ENCODE peak calls at places on chromosomes 12 and 14, in ten cellular contexts. F, M, D, Z, Y, N, S, W, I and H are unnamed samples.

GRCh38 chr12:79983492-79983891 is 48.6 kb upstream of the PPP1R12A start:
- DNase-seq in W (peak; percentile 97), I (no peak), D (no peak), Y (no peak), M (peak; percentile 16), Z (no peak), S (no peak), N (no peak), F (no peak), H (no peak)

GRCh38 chr14:67820428-67820881 is 876 bp downstream of the RAD51B start:
- DNase-seq in I (no peak), W (peak; percentile 13), D (peak; percentile 67), Y (no peak), M (no peak), F (no peak), N (no peak), Z (peak; percentile 23), S (no peak), H (no peak)

GRCh38 chr12:93852067-93852466 is 174.9 kb downstream of the CRADD start:
- DNase-seq in Y (no peak), D (no peak), Z (no peak), M (no peak), S (no peak), F (no peak), I (no peak), W (no peak), N (peak; percentile 15), H (no peak)

GRCh38 chr14:45198551-45198950 is 54.5 kb downstream of the MIS18BP1 start:
- DNase-seq in D (no peak), W (peak; percentile 27), I (no peak), Z (no peak), S (no peak), Y (no peak), N (no peak), F (no peak), M (no peak), H (no peak)

GRCh38 chr14:104803916-104804371 is 3.0 kb downstream of the ZBTB42 start:
- DNase-seq in I (no peak), Z (no peak), M (no peak), S (no peak), Y (no peak), F (no peak), D (no peak), W (peak; percentile 44), N (no peak), H (no peak)

GRCh38 chr14:33010495-33010894 is 71.8 kb downstream of the NPAS3 start:
- DNase-seq in S (no peak), D (no peak), F (no peak), M (no peak), Y (no peak), W (no peak), Z (no peak), I (no peak), N (no peak), H (no peak)

GRCh38 chr14:94889520-94890312 is 119.8 kb upstream of the GSC start:
- DNase-seq in S (no peak), I (no peak), Z (no peak), N (no peak), W (no peak), D (no peak), Y (no peak), M (no peak), F (no peak), H (no peak)

GRCh38 chr12:38161123-38162000 is 155.2 kb upstream of the ALG10B start:
- DNase-seq in M (no peak), D (no peak), Z (no peak), F (no peak), N (no peak), S (no peak), Y (no peak), I (peak; percentile 71), W (no peak), H (no peak)

GRCh38 chr12:80186727-80187217 is 87.4 kb downstream of the OTOGL start:
- DNase-seq in N (peak; percentile 56), D (peak; percentile 54), W (peak; percentile 93), S (peak; percentile 70), Y (no peak), M (peak; percentile 84), F (no peak), I (no peak), Z (peak; percentile 64), H (no peak)

GRCh38 chr12:49974677-49975369 is 2.1 kb downstream of the AQP6 start:
- DNase-seq in I (peak; percentile 40), S (no peak), Z (no peak), F (no peak), W (no peak), M (no peak), N (no peak), D (no peak), Y (peak; percentile 43), H (no peak)

GRCh38 chr14:79543966-79544365 is 667.3 kb downstream of the DIO2 start:
- DNase-seq in Y (no peak), D (no peak), M (no peak), N (no peak), W (peak; percentile 82), F (no peak), I (no peak), Z (no peak), S (no peak), H (no peak)

GRCh38 chr12:57846285-57846576 is 298 bp downstream of the CTDSP2 start:
- DNase-seq in N (no peak), M (no peak), Z (no peak), I (no peak), S (no peak), W (no peak), Y (no peak), D (no peak), F (no peak), H (no peak)

GRCh38 chr14:104509673-104510072 is 69.9 kb upstream of the C14orf180 start:
- DNase-seq in Y (no peak), F (no peak), S (no peak), M (no peak), I (peak; percentile 64), N (no peak), D (no peak), W (no peak), Z (no peak), H (no peak)

GRCh38 chr12:9123741-9124140 is 8.0 kb upstream of the A2M start:
- DNase-seq in W (no peak), D (no peak), I (no peak), F (no peak), S (no peak), N (no peak), Z (no peak), M (no peak), Y (no peak), H (no peak)
- H3K27ac ChIP-seq in W (no peak overlapping the region), D (peak overlapping the region; percentile 43), I (no peak overlapping the region), F (peak overlapping the region; percentile 65), S (peak overlapping the region; percentile 42), N (no peak overlapping the region), Z (no peak overlapping the region), M (no peak overlapping the region), Y (peak overlapping the region; percentile 75), H (peak overlapping the region; percentile 76)

GRCh38 chr12:113908584-113909100 is 57.5 kb downstream of the RBM19 start:
- DNase-seq in M (no peak), Z (no peak), F (no peak), Y (no peak), S (no peak), N (no peak), W (no peak), I (no peak), D (no peak), H (no peak)
- H3K27ac ChIP-seq in M (no peak overlapping the region), Z (no peak overlapping the region), F (no peak overlapping the region), Y (no peak overlapping the region), S (no peak overlapping the region), N (no peak overlapping the region), W (no peak overlapping the region), I (no peak overlapping the region), D (no peak overlapping the region), H (no peak overlapping the region)

DNA sequence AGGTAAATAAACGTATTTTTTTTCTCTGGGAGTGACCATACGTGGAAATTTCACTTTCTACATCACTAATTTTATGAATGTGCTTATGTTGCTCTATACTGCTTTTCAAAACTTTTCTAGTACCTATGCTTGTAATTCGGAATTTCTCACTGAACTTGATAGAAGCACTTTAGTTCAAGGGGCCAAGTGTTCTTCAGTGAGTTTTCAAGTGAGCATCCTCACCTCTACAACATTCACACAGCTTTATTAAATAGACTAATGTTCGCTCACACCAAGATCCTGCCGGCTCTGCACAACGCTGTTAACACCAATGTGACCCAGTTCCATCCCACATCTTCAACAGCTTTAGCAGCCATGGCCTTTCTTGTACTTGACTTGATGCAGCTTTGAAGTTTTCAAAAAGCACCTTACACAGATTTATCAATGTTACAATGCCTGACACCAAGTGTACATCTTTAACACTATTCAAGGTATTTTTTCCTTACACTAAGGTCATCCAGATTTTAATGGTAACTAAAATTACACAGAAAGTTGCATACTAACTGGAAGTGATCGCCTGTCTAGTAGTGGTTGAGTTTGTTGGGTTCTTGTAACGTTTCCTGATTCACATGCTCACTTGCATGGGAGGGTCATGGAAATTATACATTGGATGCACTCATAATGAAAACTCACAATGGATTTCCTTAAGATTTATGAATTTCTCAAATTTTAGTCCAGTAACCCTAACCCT is 4.5 kb downstream of the UBC start:
- DNase-seq in D (peak; percentile 22), M (no peak), F (no peak), I (peak; percentile 44), N (no peak), Y (no peak), S (no peak), Z (no peak), W (peak; percentile 23), H (no peak)
- H3K27ac ChIP-seq in D (peak overlapping the region; percentile 24), M (no peak overlapping the region), F (peak overlapping the region; percentile 56), I (no peak overlapping the region), N (no peak overlapping the region), Y (peak overlapping the region; percentile 52), S (peak overlapping the region; percentile 45), Z (peak overlapping the region; percentile 10), W (no peak overlapping the region), H (peak overlapping the region; percentile 47)

GRCh38 chr14:88831285-88831684 is 6.8 kb downstream of the TTC8 start:
- DNase-seq in Y (no peak), Z (no peak), N (no peak), D (no peak), F (no peak), W (peak; percentile 83), S (no peak), M (no peak), I (no peak), H (no peak)

GRCh38 chr14:88829685-88830302 is 5.3 kb downstream of the TTC8 start:
- DNase-seq in D (no peak), Z (no peak), Y (no peak), N (no peak), S (no peak), W (no peak), M (no peak), F (no peak), I (no peak), H (no peak)

GRCh38 chr14:88825078-88825458 is 617 bp downstream of the TTC8 start:
- DNase-seq in Z (no peak), M (no peak), D (no peak), S (no peak), F (no peak), N (no peak), I (no peak), Y (no peak), W (no peak), H (no peak)

GRCh38 chr14:88825503-88825902 is 1.1 kb downstream of the TTC8 start:
- DNase-seq in N (no peak), D (no peak), S (no peak), I (no peak), Z (no peak), Y (no peak), M (no peak), F (no peak), W (no peak), H (no peak)

DNA sequence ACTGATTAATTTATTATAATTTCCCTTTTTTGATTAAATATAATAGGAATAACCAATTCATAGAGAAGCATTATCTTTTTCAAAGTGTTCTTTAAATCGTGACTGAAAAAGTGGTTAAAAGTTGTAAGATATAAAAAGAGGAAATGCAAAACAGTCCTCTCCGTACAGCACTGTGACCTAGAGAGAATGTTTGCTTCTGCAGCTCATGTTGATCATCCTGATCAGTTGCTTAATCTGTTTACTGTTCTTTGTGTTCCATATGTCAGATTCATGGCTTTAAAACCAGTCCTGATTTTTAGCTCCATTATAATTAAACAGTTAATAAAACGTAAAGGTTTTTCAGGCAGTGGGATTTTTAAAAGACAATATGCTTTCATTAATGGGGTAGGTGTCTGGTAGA is 4.7 kb downstream of the TTC8 start:
- DNase-seq in I (no peak), M (no peak), F (no peak), S (no peak), Z (no peak), Y (no peak), D (no peak), N (no peak), W (no peak), H (no peak)
- H3K27ac ChIP-seq in I (no peak overlapping the region), M (no peak overlapping the region), F (no peak overlapping the region), S (no peak overlapping the region), Z (no peak overlapping the region), Y (no peak overlapping the region), D (no peak overlapping the region), N (no peak overlapping the region), W (no peak overlapping the region), H (no peak overlapping the region)